ENCODE peak calls at places on chromosomes 3 and 15, in ten cellular contexts. Q is A549; P is Caco-2; T is uterus; W is H1; Z is CD4-positive, alpha-beta T cell; G is AG09319; B is HL-60; N is brain microvascular endothelial cell; R is HCT116. Y is an unnamed sample.

GRCh38 chr15:81155375-81156218 is 21.5 kb downstream of the CFAP161 start:
- DNase-seq in Q (peak; percentile 69), P (no peak), T (peak; percentile 75), W (no peak), Z (no peak), G (peak; percentile 58), B (peak; percentile 50), N (peak; percentile 39), R (peak; percentile 45), Y (peak; percentile 33)

GRCh38 chr3:184172681-184173373 is 1.8 kb upstream of the AP2M1 start:
- DNase-seq in Q (no peak), P (no peak), T (no peak), W (no peak), Z (no peak), G (no peak), B (no peak), N (peak; percentile 92), R (no peak), Y (no peak)

GRCh38 chr3:57292159-57292894 is at the start of gene ASB14:
- DNase-seq in Q (no peak), P (no peak), T (no peak), W (no peak), Z (no peak), G (no peak), B (no peak), N (no peak), R (no peak), Y (no peak)

GRCh38 chr15:29133321-29133720 is 136.3 kb downstream of the NSMCE3 start:
- DNase-seq in Q (no peak), P (no peak), T (no peak), W (no peak), Z (no peak), G (no peak), B (no peak), N (no peak), R (no peak), Y (no peak)

GRCh38 chr3:123440181-123440580 is 8.7 kb downstream of the ADCY5 start:
- DNase-seq in Q (no peak), P (no peak), T (no peak), W (no peak), Z (no peak), G (no peak), B (no peak), N (no peak), R (no peak), Y (no peak)

GRCh38 chr3:22210693-22211092 is 459.7 kb upstream of the ZNF385D start:
- DNase-seq in Q (no peak), P (no peak), T (no peak), W (no peak), Z (no peak), G (no peak), B (no peak), N (no peak), R (no peak), Y (no peak)

GRCh38 chr15:96344706-96345559 is 14.4 kb downstream of the NR2F2 start:
- DNase-seq in Q (no peak), P (no peak), T (no peak), W (no peak), Z (no peak), G (no peak), B (no peak), N (peak; percentile 9), R (no peak), Y (peak; percentile 43)

GRCh38 chr3:56989434-56990294 is 70.8 kb upstream of the SPATA12 start:
- DNase-seq in Q (no peak), P (no peak), T (peak; percentile 44), W (no peak), Z (no peak), G (no peak), B (no peak), N (no peak), R (no peak), Y (no peak)

GRCh38 chr3:11019116-11019515 is 26.6 kb downstream of the SLC6A1 start:
- DNase-seq in Q (no peak), P (no peak), T (no peak), W (no peak), Z (no peak), G (no peak), B (no peak), N (no peak), R (no peak), Y (no peak)

GRCh38 chr15:67048281-67049279 is 16.8 kb upstream of the SMAD3 start:
- DNase-seq in Q (peak; percentile 98), P (peak; percentile 91), T (peak; percentile 27), W (no peak), Z (no peak), G (peak; percentile 77), B (peak; percentile 42), N (peak; percentile 89), R (no peak), Y (peak; percentile 85)

GRCh38 chr3:47356201-47356600 is 24.6 kb upstream of the PTPN23 start:
- DNase-seq in Q (no peak), P (peak; percentile 8), T (no peak), W (no peak), Z (no peak), G (no peak), B (no peak), N (no peak), R (no peak), Y (no peak)

GRCh38 chr3:42730294-42730693 is 27.7 kb upstream of the HHATL start:
- DNase-seq in Q (no peak), P (no peak), T (no peak), W (no peak), Z (no peak), G (no peak), B (no peak), N (no peak), R (no peak), Y (no peak)

GRCh38 chr3:17424137-17424536 is 318.3 kb downstream of the TBC1D5 start:
- DNase-seq in Q (no peak), P (no peak), T (no peak), W (no peak), Z (no peak), G (peak; percentile 30), B (no peak), N (no peak), R (no peak), Y (no peak)

GRCh38 chr3:14031271-14031670 is 93.4 kb downstream of the CHCHD4 start:
- DNase-seq in Q (no peak), P (no peak), T (no peak), W (no peak), Z (no peak), G (no peak), B (no peak), N (peak; percentile 14), R (no peak), Y (no peak)

GRCh38 chr15:38512901-38513300 is 51.7 kb downstream of the RASGRP1 start:
- DNase-seq in Q (no peak), P (no peak), T (no peak), W (no peak), Z (no peak), G (no peak), B (no peak), N (no peak), R (no peak), Y (no peak)

GRCh38 chr15:100048736-100049135 is 293.0 kb downstream of the ADAMTS17 start:
- DNase-seq in Q (no peak), P (no peak), T (no peak), W (no peak), Z (no peak), G (no peak), B (no peak), N (no peak), R (no peak), Y (no peak)

GRCh38 chr3:142844339-142844977 is 44.4 kb downstream of the PCOLCE2 start:
- DNase-seq in Q (peak; percentile 50), P (no peak), T (no peak), W (no peak), Z (no peak), G (no peak), B (peak; percentile 34), N (no peak), R (peak; percentile 48), Y (peak; percentile 46)

GRCh38 chr3:24683511-24684384 is 189.1 kb upstream of the THRB start:
- DNase-seq in Q (peak; percentile 67), P (no peak), T (no peak), W (no peak), Z (no peak), G (peak; percentile 59), B (peak; percentile 3), N (peak; percentile 61), R (peak; percentile 28), Y (peak; percentile 35)

DNA sequence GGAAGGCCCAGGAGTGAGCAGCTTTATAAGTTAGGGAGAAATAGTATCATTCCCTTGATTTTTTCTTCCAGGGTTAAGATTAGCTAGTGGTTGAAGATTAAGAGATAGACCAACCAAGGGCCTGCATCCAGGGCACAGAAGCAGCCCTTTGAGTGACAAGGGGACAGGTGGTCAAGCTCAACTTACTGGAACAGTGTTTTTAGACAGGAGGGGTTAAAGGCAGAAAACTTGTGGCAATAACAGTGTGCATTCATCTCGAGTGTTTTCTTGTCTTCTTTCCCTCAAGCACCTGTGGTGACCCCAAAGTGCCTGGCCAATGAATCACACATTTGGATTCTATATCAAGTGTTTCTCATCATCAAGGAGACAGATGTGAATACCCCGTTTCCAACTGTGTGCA is 267.5 kb downstream of the PDCD6IP start:
- DNase-seq in Q (no peak), P (no peak), T (no peak), W (no peak), Z (no peak), G (no peak), B (no peak), N (no peak), R (no peak), Y (no peak)
- TF ChIP-seq CTCF in Q (no peak), P (no peak), T (no peak), W (no peak), Z (no peak), G (no peak), B (no peak), N (no peak), R (no peak), Y (no peak)

GRCh38 chr15:27238209-27238608 is 267.2 kb downstream of the GABRG3 start:
- DNase-seq in Q (no peak), P (no peak), T (no peak), W (no peak), Z (no peak), G (no peak), B (no peak), N (no peak), R (no peak), Y (no peak)
- TF ChIP-seq CTCF in Q (no peak), P (no peak), T (no peak), W (peak; percentile 75), Z (no peak), G (no peak), B (no peak), N (peak; percentile 16), R (no peak), Y (no peak)

GRCh38 chr15:45253330-45253729 is 1.3 kb downstream of the SLC28A2 start:
- DNase-seq in Q (no peak), P (no peak), T (no peak), W (no peak), Z (no peak), G (no peak), B (no peak), N (no peak), R (no peak), Y (no peak)
- TF ChIP-seq CTCF in Q (no peak), P (no peak), T (no peak), W (no peak), Z (no peak), G (peak; percentile 5), B (peak; percentile 17), N (peak; percentile 56), R (no peak), Y (no peak)

DNA sequence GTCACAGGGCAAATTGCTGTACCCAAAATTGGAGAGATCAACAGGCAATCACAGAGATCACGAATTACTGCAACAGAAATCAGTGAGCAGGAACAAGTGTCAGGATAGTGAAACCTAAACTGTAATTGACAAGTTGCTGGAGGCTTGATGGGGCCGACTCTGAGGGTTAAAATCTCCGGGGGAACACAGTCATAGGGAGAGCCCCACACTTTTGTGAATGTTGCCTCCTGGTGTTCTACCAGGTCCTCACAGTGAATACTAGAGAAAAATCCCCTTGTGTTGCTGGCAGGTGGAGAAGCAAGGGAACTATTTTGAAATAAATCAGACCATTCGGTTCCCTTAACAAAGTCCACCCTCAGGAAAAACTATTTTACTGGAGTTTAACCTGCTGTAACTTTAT is 697.5 kb upstream of the CBLB start:
- DNase-seq in Q (no peak), P (no peak), T (no peak), W (no peak), Z (no peak), G (no peak), B (no peak), N (no peak), R (no peak), Y (peak; percentile 10)
- TF ChIP-seq CTCF in Q (peak; percentile 15), P (no peak), T (no peak), W (no peak), Z (no peak), G (no peak), B (no peak), N (peak; percentile 20), R (no peak), Y (no peak)

Y was measured in Calu3.